ENCODE peak calls at places on chromosome 7, in four cellular contexts. J is EL; H is hypothalamus; K is effector CD4-positive, alpha-beta T cell. C is an unnamed sample.

GRCh38 chr7:43674559-43675436 is 54.5 kb downstream of the COA1 start:
- DNase-seq in J (peak), H (no peak), K (no peak), C (peak)

GRCh38 chr7:86867163-86867762 is 192.2 kb downstream of the ELAPOR2 start:
- DNase-seq in J (no peak), H (no peak), K (no peak), C (no peak)

GRCh38 chr7:139702811-139703467 is 74.9 kb downstream of the HIPK2 start:
- DNase-seq in J (no peak), H (no peak), K (no peak), C (no peak)

GRCh38 chr7:6482307-6482706 is 34.6 kb upstream of the DAGLB start:
- DNase-seq in J (no peak), H (no peak), K (no peak), C (peak)

GRCh38 chr7:159033956-159034938 is 110.4 kb downstream of the VIPR2 start:
- DNase-seq in J (no peak), H (no peak), K (no peak), C (no peak)

GRCh38 chr7:132066776-132067175 is 509.5 kb downstream of the PLXNA4 start:
- DNase-seq in J (peak), H (no peak), K (no peak), C (no peak)

GRCh38 chr7:114047889-114048288 is 129.1 kb upstream of the PPP1R3A start:
- DNase-seq in J (peak), H (no peak), K (no peak), C (no peak)

GRCh38 chr7:104230606-104231005 is 22.8 kb upstream of the ORC5 start:
- DNase-seq in J (no peak), H (no peak), K (no peak), C (no peak)

GRCh38 chr7:145986248-145986874 is 130.2 kb upstream of the CNTNAP2 start:
- DNase-seq in J (no peak), H (no peak), K (no peak), C (peak)

GRCh38 chr7:51079494-51079893 is 237.1 kb downstream of the COBL start:
- DNase-seq in J (no peak), H (no peak), K (no peak), C (no peak)

GRCh38 chr7:5755704-5756131 is 25.7 kb downstream of the RNF216 start:
- DNase-seq in J (peak), H (no peak), K (no peak), C (no peak)

GRCh38 chr7:25847331-25848070 is 304.5 kb upstream of the NFE2L3 start:
- DNase-seq in J (peak), H (no peak), K (no peak), C (peak)

GRCh38 chr7:125908714-125909113 is 979.1 kb upstream of the POT1 start:
- DNase-seq in J (no peak), H (no peak), K (no peak), C (no peak)

GRCh38 chr7:93715234-93715633 is 140.7 kb upstream of the CALCR start:
- DNase-seq in J (peak), H (no peak), K (no peak), C (peak)

GRCh38 chr7:130897515-130898419 is 163.8 kb upstream of the KLF14 start:
- DNase-seq in J (peak), H (no peak), K (no peak), C (peak)

GRCh38 chr7:120996983-120997334 is 8.4 kb downstream of the CPED1 start:
- DNase-seq in J (no peak), H (no peak), K (no peak), C (no peak)

GRCh38 chr7:69123003-69123402 is 475.3 kb upstream of the AUTS2 start:
- DNase-seq in J (no peak), H (no peak), K (no peak), C (no peak)

GRCh38 chr7:46739378-46740234 is 818.5 kb upstream of the IGFBP3 start:
- DNase-seq in J (no peak), H (no peak), K (no peak), C (no peak)

GRCh38 chr7:5396999-5397656 is 26.5 kb downstream of the TNRC18 start:
- DNase-seq in J (peak), H (no peak), K (peak), C (peak)

GRCh38 chr7:55351263-55351662 is 13.9 kb upstream of the LANCL2 start:
- DNase-seq in J (no peak), H (no peak), K (no peak), C (no peak)

GRCh38 chr7:43205171-43205795 is 92.8 kb downstream of the HECW1 start:
- DNase-seq in J (no peak), H (no peak), K (no peak), C (no peak)